ENCODE peak calls at places on chromosomes 16 and 17, in seven cellular contexts. S is neural progenitor cell, Z is iPS-NIHi11, K is EH, E is HTR-8/SVneo, L is DMS 273 treated with DMSO at 0.1 percent for 48 hours, V is body of pancreas. B is an unnamed sample.

GRCh38 chr17:34133350-34133749 is 121.7 kb upstream of the CCL2 start:
- DNase-seq in S (no peak), Z (no peak), K (no peak), E (no peak), L (no peak), V (no peak), B (no peak)

GRCh38 chr17:79739148-79740062 is 8.7 kb downstream of the ENPP7 start:
- DNase-seq in S (no peak), Z (no peak), K (peak), E (no peak), L (no peak), V (no peak), B (no peak)

GRCh38 chr16:30901201-30902069 is 5.0 kb downstream of the CTF1 start:
- DNase-seq in S (no peak), Z (no peak), K (no peak), E (no peak), L (no peak), V (no peak), B (no peak)

GRCh38 chr16:5062790-5063765 is 2.7 kb downstream of the C16orf89 start:
- DNase-seq in S (peak), Z (no peak), K (no peak), E (no peak), L (no peak), V (no peak), B (no peak)

GRCh38 chr17:57545836-57546305 is 199.2 kb downstream of the CCDC182 start:
- DNase-seq in S (no peak), Z (no peak), K (no peak), E (no peak), L (no peak), V (no peak), B (no peak)

GRCh38 chr17:4006165-4006589 is 41.9 kb upstream of the ATP2A3 start:
- DNase-seq in S (no peak), Z (no peak), K (no peak), E (no peak), L (no peak), V (no peak), B (no peak)

GRCh38 chr17:45837187-45837586 is 7.5 kb upstream of the SPPL2C start:
- DNase-seq in S (no peak), Z (no peak), K (no peak), E (no peak), L (no peak), V (no peak), B (no peak)

GRCh38 chr17:77494664-77495435 is 354.1 kb downstream of the SEC14L1 start:
- DNase-seq in S (peak), Z (peak), K (peak), E (peak), L (no peak), V (peak), B (peak)

GRCh38 chr16:74264806-74265205 is 31.8 kb upstream of the PSMD7 start:
- DNase-seq in S (peak), Z (no peak), K (no peak), E (no peak), L (no peak), V (no peak), B (no peak)

GRCh38 chr16:35711435-35711834 is 2252.0 kb downstream of the TP53TG3F start:
- DNase-seq in S (no peak), Z (no peak), K (no peak), E (no peak), L (no peak), V (no peak), B (no peak)

GRCh38 chr17:75610103-75610984 is 22.7 kb downstream of the MYO15B start:
- DNase-seq in S (no peak), Z (no peak), K (no peak), E (no peak), L (no peak), V (no peak), B (peak)

GRCh38 chr17:52145496-52145895 is 13.0 kb downstream of the CA10 start:
- DNase-seq in S (no peak), Z (no peak), K (no peak), E (no peak), L (no peak), V (no peak), B (no peak)

GRCh38 chr17:65359016-65359415 is 202.4 kb downstream of the AXIN2 start:
- DNase-seq in S (no peak), Z (no peak), K (peak), E (peak), L (no peak), V (no peak), B (peak)

GRCh38 chr17:290121-290521 is 62.5 kb downstream of the RPH3AL start:
- DNase-seq in S (no peak), Z (no peak), K (no peak), E (no peak), L (no peak), V (no peak), B (no peak)

GRCh38 chr16:27169511-27170071 is 33.7 kb upstream of the KDM8 start:
- DNase-seq in S (peak), Z (peak), K (peak), E (no peak), L (peak), V (no peak), B (no peak)

GRCh38 chr17:81817758-81818147 is 13.8 kb downstream of the GCGR start:
- DNase-seq in S (no peak), Z (no peak), K (no peak), E (no peak), L (no peak), V (no peak), B (no peak)

GRCh38 chr17:39144414-39144813 is 7.0 kb downstream of the PLXDC1 start:
- DNase-seq in S (no peak), Z (no peak), K (peak), E (no peak), L (peak), V (peak), B (no peak)

GRCh38 chr16:31529398-31530312 is 2.0 kb downstream of the AHSP start:
- DNase-seq in S (peak), Z (peak), K (no peak), E (no peak), L (no peak), V (no peak), B (no peak)

GRCh38 chr16:67767953-67768352 is 38.4 kb downstream of the RANBP10 start:
- DNase-seq in S (no peak), Z (no peak), K (peak), E (no peak), L (peak), V (no peak), B (no peak)

GRCh38 chr17:9016941-9017552 is 4.3 kb upstream of the NTN1 start:
- DNase-seq in S (no peak), Z (no peak), K (no peak), E (no peak), L (peak), V (peak), B (no peak)

B was measured in COLO829.